ENCODE peak calls at places on chromosomes 13 and 19, in five cellular contexts. Y, X, B, F and Z are unnamed samples.

GRCh38 chr19:2239771-2240770 is 3.4 kb downstream of the SF3A2 start:
- DNase-seq in Y (no peak), B (no peak), X (peak; percentile 45), F (peak; percentile 28), Z (peak; percentile 51)

GRCh38 chr19:8340341-8341096 is 2.5 kb downstream of the KANK3 start:
- DNase-seq in F (peak; percentile 48), X (no peak), B (peak; percentile 71), Y (no peak), Z (no peak)

GRCh38 chr19:10074153-10074552 is 12.0 kb upstream of the SHFL start:
- DNase-seq in Y (no peak), F (no peak), B (no peak), X (peak; percentile 40), Z (peak; percentile 14)

GRCh38 chr13:109366521-109366920 is 419.9 kb downstream of the IRS2 start:
- DNase-seq in X (no peak), F (no peak), Y (no peak), B (no peak), Z (no peak)

GRCh38 chr19:13727798-13728197 is 36.5 kb upstream of the MRI1 start:
- DNase-seq in B (no peak), Y (no peak), F (no peak), X (peak; percentile 59), Z (peak; percentile 22)

GRCh38 chr13:113145911-113146598 is 12.4 kb upstream of the PROZ start:
- DNase-seq in F (no peak), B (no peak), Y (no peak), X (no peak), Z (no peak)

GRCh38 chr19:54489341-54489740 is 13.3 kb upstream of the LAIR2 start:
- DNase-seq in Y (no peak), X (no peak), B (no peak), F (no peak), Z (no peak)

GRCh38 chr19:38538386-38538785 is 79.4 kb downstream of the MAP4K1 start:
- DNase-seq in B (no peak), X (no peak), Y (no peak), F (no peak), Z (no peak)

GRCh38 chr13:25847635-25848616 is 203.9 kb downstream of the SHISA2 start:
- DNase-seq in F (no peak), Y (no peak), X (no peak), B (no peak), Z (no peak)

GRCh38 chr19:40646564-40647254 is 43.7 kb downstream of the NUMBL start:
- DNase-seq in Y (no peak), B (peak; percentile 47), F (no peak), X (no peak), Z (peak; percentile 20)

GRCh38 chr13:106917673-106918652 is 350.0 kb upstream of the ARGLU1 start:
- DNase-seq in X (peak; percentile 64), Y (peak; percentile 50), F (peak; percentile 89), B (peak; percentile 79), Z (peak; percentile 62)

GRCh38 chr13:20391597-20392452 is 133.8 kb downstream of the CRYL1 start:
- DNase-seq in F (peak; percentile 14), B (no peak), Y (no peak), X (no peak), Z (no peak)

GRCh38 chr19:14558370-14559066 is 13.3 kb downstream of the NDUFB7 start:
- DNase-seq in F (no peak), X (no peak), Y (no peak), B (no peak), Z (no peak)

GRCh38 chr19:50567052-50567841 is 988 bp downstream of the LRRC4B start:
- DNase-seq in X (no peak), B (no peak), F (peak; percentile 45), Y (no peak), Z (no peak)

GRCh38 chr13:30329009-30329585 is 21.7 kb upstream of the KATNAL1 start:
- DNase-seq in X (no peak), Y (no peak), B (no peak), F (no peak), Z (peak; percentile 64)

GRCh38 chr19:6273701-6274601 is 5.8 kb downstream of the MLLT1 start:
- DNase-seq in B (no peak), X (peak; percentile 96), Y (no peak), F (peak; percentile 38), Z (peak; percentile 95)

GRCh38 chr13:46675016-46675415 is 121.9 kb downstream of the ESD start:
- DNase-seq in X (peak; percentile 14), F (no peak), Y (no peak), B (no peak), Z (peak; percentile 46)

GRCh38 chr13:76783798-76784197 is 102.4 kb downstream of the KCTD12 start:
- DNase-seq in F (no peak), B (no peak), Y (no peak), X (no peak), Z (no peak)

GRCh38 chr13:113781571-113781970 is 22.5 kb downstream of the TMEM255B start:
- DNase-seq in X (no peak), Y (no peak), B (no peak), F (no peak), Z (no peak)

GRCh38 chr13:65746522-65746921 is 1483.6 kb downstream of the PCDH9 start:
- DNase-seq in X (no peak), Y (no peak), B (no peak), F (no peak), Z (no peak)

GRCh38 chr13:56015919-56016318 is 1124.8 kb upstream of the PRR20A start:
- DNase-seq in Y (no peak), F (no peak), X (no peak), B (no peak), Z (no peak)

GRCh38 chr13:24911135-24911524 is 147.2 kb downstream of the RNF17 start:
- DNase-seq in F (no peak), Y (no peak), X (peak; percentile 65), B (no peak), Z (peak; percentile 36)

GRCh38 chr19:49019242-49019932 is 2.5 kb upstream of the LHB start:
- DNase-seq in F (peak; percentile 57), X (peak; percentile 76), Y (peak; percentile 60), B (peak; percentile 94), Z (peak; percentile 26)

GRCh38 chr19:6318772-6319171 is 14.6 kb downstream of the ACER1 start:
- DNase-seq in Y (no peak), B (no peak), F (no peak), X (peak; percentile 26), Z (peak; percentile 6)

GRCh38 chr19:379796-380195 is 29.2 kb downstream of the C2CD4C start:
- DNase-seq in X (no peak), B (no peak), Y (no peak), F (no peak), Z (no peak)